ENCODE peak calls at places on chromosome 18, in eight cellular contexts. S, M, R, Z, T, Y, W and U are unnamed samples.

GRCh38 chr18:26487437-26487836 is 60.9 kb downstream of the KCTD1 start:
- DNase-seq in S (no peak), M (no peak), R (no peak), Z (no peak), T (no peak), Y (no peak), W (no peak), U (no peak)

GRCh38 chr18:55354795-55355194 is 233.2 kb downstream of the TCF4 start:
- DNase-seq in S (no peak), M (no peak), R (no peak), Z (no peak), T (no peak), Y (no peak), W (no peak), U (no peak)

GRCh38 chr18:10210077-10210476 is 244.4 kb upstream of the APCDD1 start:
- DNase-seq in S (no peak), M (no peak), R (no peak), Z (no peak), T (no peak), Y (no peak), W (no peak), U (no peak)

GRCh38 chr18:63905361-63905760 is 2.4 kb upstream of the SERPINB10 start:
- DNase-seq in S (no peak), M (no peak), R (no peak), Z (no peak), T (no peak), Y (no peak), W (no peak), U (no peak)

GRCh38 chr18:45566025-45566740 is 49.1 kb upstream of the SLC14A2 start:
- DNase-seq in S (no peak), M (peak), R (no peak), Z (no peak), T (no peak), Y (no peak), W (peak), U (no peak)

GRCh38 chr18:70288171-70288850 is 534 bp upstream of the SOCS6 start:
- DNase-seq in S (peak), M (no peak), R (peak), Z (no peak), T (no peak), Y (peak), W (no peak), U (peak)

GRCh38 chr18:63410792-63411191 is 11.5 kb downstream of the VPS4B start:
- DNase-seq in S (no peak), M (no peak), R (no peak), Z (no peak), T (no peak), Y (no peak), W (no peak), U (no peak)

GRCh38 chr18:3093624-3094354 is 80.8 kb upstream of the LPIN2 start:
- DNase-seq in S (peak), M (no peak), R (no peak), Z (no peak), T (no peak), Y (no peak), W (no peak), U (no peak)